ENCODE peak calls at places on chromosomes 7 and 10, in five cellular contexts. One of them, this sample, is unnamed.

GRCh38 chr10:57880441-57881301 is 387.0 kb downstream of the IPMK start:
- DNase-seq in EL: peak; percentile 6
- DNase-seq in CD8-positive, alpha-beta memory T cell: no peak
- DNase-seq in nephron progenitor cell: no peak
- DNase-seq in activated CD4-positive, CD25-positive, alpha-beta regulatory T cell treated with anti-CD3 and anti-CD28 coated beads, Interleukin-2, amount 50 U/mL, for 16 hours: no peak
- DNase-seq in this sample: no peak

GRCh38 chr10:93420091-93420490 is 62.0 kb downstream of the MYOF start:
- DNase-seq in EL: no peak
- DNase-seq in activated CD4-positive, CD25-positive, alpha-beta regulatory T cell treated with anti-CD3 and anti-CD28 coated beads, Interleukin-2, amount 50 U/mL, for 16 hours: no peak
- DNase-seq in CD8-positive, alpha-beta memory T cell: no peak
- DNase-seq in nephron progenitor cell: peak; percentile 44
- DNase-seq in this sample: no peak

GRCh38 chr7:90965211-90965610 is 299.0 kb upstream of the FZD1 start:
- DNase-seq in CD8-positive, alpha-beta memory T cell: no peak
- DNase-seq in EL: no peak
- DNase-seq in nephron progenitor cell: no peak
- DNase-seq in activated CD4-positive, CD25-positive, alpha-beta regulatory T cell treated with anti-CD3 and anti-CD28 coated beads, Interleukin-2, amount 50 U/mL, for 16 hours: no peak
- DNase-seq in this sample: no peak

GRCh38 chr7:116736927-116737715 is 65.1 kb downstream of the MET start:
- DNase-seq in activated CD4-positive, CD25-positive, alpha-beta regulatory T cell treated with anti-CD3 and anti-CD28 coated beads, Interleukin-2, amount 50 U/mL, for 16 hours: no peak
- DNase-seq in nephron progenitor cell: no peak
- DNase-seq in EL: peak; percentile 5
- DNase-seq in CD8-positive, alpha-beta memory T cell: no peak
- DNase-seq in this sample: no peak

GRCh38 chr10:3364768-3365480 is 192.3 kb upstream of the PITRM1 start:
- DNase-seq in activated CD4-positive, CD25-positive, alpha-beta regulatory T cell treated with anti-CD3 and anti-CD28 coated beads, Interleukin-2, amount 50 U/mL, for 16 hours: no peak
- DNase-seq in CD8-positive, alpha-beta memory T cell: no peak
- DNase-seq in EL: no peak
- DNase-seq in nephron progenitor cell: no peak
- DNase-seq in this sample: no peak

GRCh38 chr10:6061056-6061455 is 1.1 kb downstream of the IL2RA start:
- DNase-seq in nephron progenitor cell: no peak
- DNase-seq in activated CD4-positive, CD25-positive, alpha-beta regulatory T cell treated with anti-CD3 and anti-CD28 coated beads, Interleukin-2, amount 50 U/mL, for 16 hours: no peak
- DNase-seq in CD8-positive, alpha-beta memory T cell: no peak
- DNase-seq in EL: no peak
- DNase-seq in this sample: no peak

GRCh38 chr10:114278140-114278883 is 39.3 kb downstream of the VWA2 start:
- DNase-seq in EL: no peak
- DNase-seq in CD8-positive, alpha-beta memory T cell: no peak
- DNase-seq in nephron progenitor cell: no peak
- DNase-seq in activated CD4-positive, CD25-positive, alpha-beta regulatory T cell treated with anti-CD3 and anti-CD28 coated beads, Interleukin-2, amount 50 U/mL, for 16 hours: no peak
- DNase-seq in this sample: no peak

GRCh38 chr7:72441791-72442190 is 29.7 kb upstream of the CALN1 start:
- DNase-seq in EL: no peak
- DNase-seq in nephron progenitor cell: no peak
- DNase-seq in CD8-positive, alpha-beta memory T cell: no peak
- DNase-seq in activated CD4-positive, CD25-positive, alpha-beta regulatory T cell treated with anti-CD3 and anti-CD28 coated beads, Interleukin-2, amount 50 U/mL, for 16 hours: no peak
- DNase-seq in this sample: no peak

GRCh38 chr7:38938589-38938988 is 29.6 kb upstream of the VPS41 start:
- DNase-seq in CD8-positive, alpha-beta memory T cell: no peak
- DNase-seq in nephron progenitor cell: no peak
- DNase-seq in EL: no peak
- DNase-seq in activated CD4-positive, CD25-positive, alpha-beta regulatory T cell treated with anti-CD3 and anti-CD28 coated beads, Interleukin-2, amount 50 U/mL, for 16 hours: no peak
- DNase-seq in this sample: no peak

GRCh38 chr10:79404690-79405131 is 40.7 kb downstream of the ZCCHC24 start:
- DNase-seq in CD8-positive, alpha-beta memory T cell: no peak
- DNase-seq in nephron progenitor cell: no peak
- DNase-seq in activated CD4-positive, CD25-positive, alpha-beta regulatory T cell treated with anti-CD3 and anti-CD28 coated beads, Interleukin-2, amount 50 U/mL, for 16 hours: no peak
- DNase-seq in EL: no peak
- DNase-seq in this sample: no peak

GRCh38 chr7:137626469-137627067 is 220.2 kb downstream of the DGKI start:
- DNase-seq in EL: peak; percentile 56
- DNase-seq in nephron progenitor cell: peak; percentile 69
- DNase-seq in CD8-positive, alpha-beta memory T cell: no peak
- DNase-seq in activated CD4-positive, CD25-positive, alpha-beta regulatory T cell treated with anti-CD3 and anti-CD28 coated beads, Interleukin-2, amount 50 U/mL, for 16 hours: no peak
- DNase-seq in this sample: no peak

GRCh38 chr7:1533255-1533568 is 2.7 kb downstream of the MAFK start:
- DNase-seq in activated CD4-positive, CD25-positive, alpha-beta regulatory T cell treated with anti-CD3 and anti-CD28 coated beads, Interleukin-2, amount 50 U/mL, for 16 hours: no peak
- DNase-seq in EL: no peak
- DNase-seq in CD8-positive, alpha-beta memory T cell: no peak
- DNase-seq in nephron progenitor cell: no peak
- DNase-seq in this sample: no peak

GRCh38 chr10:66999762-67000161 is 73.9 kb downstream of the LRRTM3 start:
- DNase-seq in EL: no peak
- DNase-seq in CD8-positive, alpha-beta memory T cell: no peak
- DNase-seq in activated CD4-positive, CD25-positive, alpha-beta regulatory T cell treated with anti-CD3 and anti-CD28 coated beads, Interleukin-2, amount 50 U/mL, for 16 hours: no peak
- DNase-seq in nephron progenitor cell: no peak
- DNase-seq in this sample: no peak

GRCh38 chr10:18549105-18549504 is 102.3 kb downstream of the NSUN6 start:
- DNase-seq in CD8-positive, alpha-beta memory T cell: no peak
- DNase-seq in nephron progenitor cell: no peak
- DNase-seq in activated CD4-positive, CD25-positive, alpha-beta regulatory T cell treated with anti-CD3 and anti-CD28 coated beads, Interleukin-2, amount 50 U/mL, for 16 hours: no peak
- DNase-seq in EL: no peak
- DNase-seq in this sample: no peak

GRCh38 chr7:40374575-40374974 is 239.8 kb downstream of the SUGCT start:
- DNase-seq in nephron progenitor cell: no peak
- DNase-seq in EL: no peak
- DNase-seq in CD8-positive, alpha-beta memory T cell: no peak
- DNase-seq in activated CD4-positive, CD25-positive, alpha-beta regulatory T cell treated with anti-CD3 and anti-CD28 coated beads, Interleukin-2, amount 50 U/mL, for 16 hours: no peak
- DNase-seq in this sample: no peak

GRCh38 chr7:1894906-1895663 is 225.0 kb downstream of the ELFN1 start:
- DNase-seq in CD8-positive, alpha-beta memory T cell: no peak
- DNase-seq in nephron progenitor cell: no peak
- DNase-seq in activated CD4-positive, CD25-positive, alpha-beta regulatory T cell treated with anti-CD3 and anti-CD28 coated beads, Interleukin-2, amount 50 U/mL, for 16 hours: no peak
- DNase-seq in EL: no peak
- DNase-seq in this sample: no peak

GRCh38 chr7:114981323-114981722 is 59.4 kb downstream of the MDFIC start:
- DNase-seq in CD8-positive, alpha-beta memory T cell: no peak
- DNase-seq in activated CD4-positive, CD25-positive, alpha-beta regulatory T cell treated with anti-CD3 and anti-CD28 coated beads, Interleukin-2, amount 50 U/mL, for 16 hours: no peak
- DNase-seq in nephron progenitor cell: no peak
- DNase-seq in EL: no peak
- DNase-seq in this sample: no peak

GRCh38 chr7:1638113-1638726 is 31.9 kb upstream of the ELFN1 start:
- DNase-seq in nephron progenitor cell: peak; percentile 72
- DNase-seq in CD8-positive, alpha-beta memory T cell: no peak
- DNase-seq in EL: no peak
- DNase-seq in activated CD4-positive, CD25-positive, alpha-beta regulatory T cell treated with anti-CD3 and anti-CD28 coated beads, Interleukin-2, amount 50 U/mL, for 16 hours: no peak
- DNase-seq in this sample: no peak

This sample was measured in effector memory CD4-positive, alpha-beta T cell.